ENCODE peak calls at places on chromosomes 1 and 21, in ten cellular contexts. J is HCT116, Y is neural progenitor cell, Q is progenitor cell of endocrine pancreas, O is mucosa of descending colon, S is fibroblast of lung, Z is foreskin fibroblast, L is glutamatergic neuron, E is MCF 10A, C is B cell. U is an unnamed sample.

GRCh38 chr21:36065497-36066036 is 4.3 kb upstream of the CBR1 start:
- DNase-seq in Q (no peak), L (no peak), S (peak), J (no peak), O (no peak), C (no peak), Z (peak), E (peak), Y (no peak), U (no peak)

GRCh38 chr1:26582836-26583460 is 53.4 kb downstream of the RPS6KA1 start:
- DNase-seq in Z (peak), O (peak), L (no peak), S (peak), E (peak), Y (no peak), C (no peak), J (no peak), Q (no peak), U (peak)

GRCh38 chr1:66834926-66835325 is 33.9 kb upstream of the INSL5 start:
- DNase-seq in S (no peak), Z (peak), Y (no peak), C (no peak), J (no peak), O (no peak), Q (no peak), L (no peak), E (peak), U (no peak)

GRCh38 chr1:10042746-10043145 is 10.0 kb downstream of the UBE4B start:
- DNase-seq in C (no peak), Z (no peak), E (no peak), L (no peak), S (no peak), J (no peak), O (no peak), Y (no peak), Q (no peak), U (no peak)

GRCh38 chr1:45857101-45857700 is 53.8 kb downstream of the MAST2 start:
- DNase-seq in O (no peak), E (no peak), J (no peak), Z (no peak), C (no peak), S (no peak), Y (no peak), Q (no peak), L (no peak), U (no peak)

GRCh38 chr1:200053639-200054038 is 26.1 kb downstream of the NR5A2 start:
- DNase-seq in E (no peak), Z (peak), O (no peak), J (no peak), L (no peak), Y (no peak), C (no peak), Q (no peak), S (no peak), U (no peak)

GRCh38 chr1:2108213-2108876 is 58.1 kb downstream of the PRKCZ start:
- DNase-seq in O (no peak), C (peak), J (peak), Q (no peak), S (peak), Y (peak), Z (peak), E (no peak), L (peak), U (no peak)

GRCh38 chr21:25863747-25864146 is 129.0 kb downstream of the GABPA start:
- DNase-seq in Y (no peak), Z (no peak), Q (no peak), C (no peak), J (no peak), L (no peak), S (no peak), O (no peak), E (no peak), U (no peak)

GRCh38 chr1:81155131-81155530 is 645.6 kb upstream of the ADGRL2 start:
- DNase-seq in E (no peak), Y (no peak), C (no peak), Z (peak), Q (no peak), S (peak), O (no peak), J (no peak), L (no peak), U (no peak)

GRCh38 chr1:10516925-10517676 is 42.4 kb downstream of the PEX14 start:
- DNase-seq in E (no peak), L (no peak), Y (no peak), Z (no peak), J (no peak), O (no peak), S (no peak), C (no peak), Q (no peak), U (no peak)

GRCh38 chr1:201468844-201469644 is at the start of gene PHLDA3:
- DNase-seq in E (peak), Z (peak), Y (peak), C (no peak), O (peak), L (peak), S (peak), Q (peak), J (no peak), U (peak)

GRCh38 chr1:151584278-151584677 is 27.6 kb upstream of the SNX27 start:
- DNase-seq in E (no peak), J (no peak), C (no peak), S (no peak), L (no peak), Q (no peak), Y (no peak), O (no peak), Z (no peak), U (no peak)

GRCh38 chr1:54424398-54424797 is 18.2 kb upstream of the SSBP3 start:
- DNase-seq in C (no peak), E (no peak), S (no peak), Y (no peak), Z (no peak), Q (no peak), O (no peak), L (no peak), J (no peak), U (no peak)

GRCh38 chr1:46110521-46110920 is 21.9 kb downstream of the PIK3R3 start:
- DNase-seq in S (no peak), C (no peak), O (no peak), Q (no peak), J (no peak), E (no peak), Z (no peak), Y (no peak), L (no peak), U (no peak)

GRCh38 chr1:2644171-2644570 is 11.4 kb upstream of the MMEL1 start:
- DNase-seq in E (no peak), J (no peak), Y (no peak), Q (no peak), S (no peak), Z (no peak), O (no peak), L (peak), C (no peak), U (no peak)

GRCh38 chr21:38780879-38781278 is 24.9 kb upstream of the ETS2 start:
- DNase-seq in C (no peak), S (no peak), Y (no peak), Q (no peak), Z (no peak), J (no peak), O (no peak), L (no peak), E (no peak), U (peak)

GRCh38 chr1:151716771-151717631 is at the start of gene CELF3:
- DNase-seq in Y (peak), Q (peak), S (peak), C (no peak), O (no peak), Z (peak), J (no peak), E (no peak), L (peak), U (no peak)

GRCh38 chr1:229553621-229554120 is 4.8 kb downstream of the ABCB10 start:
- DNase-seq in S (no peak), J (no peak), E (no peak), L (no peak), Q (no peak), O (no peak), Y (no peak), C (no peak), Z (peak), U (no peak)

GRCh38 chr1:18918417-18918816 is 16.1 kb upstream of the ALDH4A1 start:
- DNase-seq in Z (no peak), Y (no peak), J (no peak), Q (no peak), E (no peak), S (no peak), O (no peak), L (no peak), C (no peak), U (no peak)
- TF ChIP-seq CTCF in Z (no peak), Y (peak), J (no peak), Q (no peak), E (no peak), S (no peak), O (no peak), L (no peak), C (no peak), U (no peak)

GRCh38 chr1:92961131-92961895 is at the start of gene DIPK1A:
- DNase-seq in O (peak), J (peak), S (peak), Y (peak), Z (peak), L (peak), Q (peak), C (peak), E (peak), U (peak)
- TF ChIP-seq CTCF in O (no peak), J (no peak), S (no peak), Y (peak), Z (no peak), L (peak), Q (peak), C (peak), E (no peak), U (peak)

DNA sequence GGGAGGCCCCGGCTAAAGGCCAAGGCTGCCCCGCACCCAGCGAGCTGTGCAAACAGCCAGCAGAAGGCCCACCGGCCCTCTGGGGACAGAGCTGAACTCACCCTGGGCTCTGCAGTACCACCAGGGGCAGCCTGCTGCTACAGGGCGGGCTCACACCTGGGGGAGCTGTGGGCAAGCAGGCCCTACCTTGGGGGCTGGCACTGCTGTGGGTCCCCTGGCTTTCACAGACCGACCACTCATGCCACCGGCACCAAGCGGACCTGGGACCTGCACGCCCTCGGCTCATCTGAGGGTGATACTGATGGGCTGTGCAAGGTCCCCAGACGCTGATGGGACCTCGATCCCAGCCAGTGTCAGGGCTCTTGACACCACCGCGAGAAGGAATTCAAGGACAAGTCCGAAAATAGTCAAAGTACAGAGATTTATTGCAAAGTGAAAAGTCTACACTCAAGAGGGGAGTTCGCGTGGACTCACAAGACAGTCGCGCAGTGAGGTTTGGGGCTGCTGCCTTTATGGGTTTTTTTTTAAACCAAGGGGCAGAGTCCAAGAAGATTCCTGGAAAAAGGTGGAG is 61.0 kb upstream of the ADARB1 start:
- DNase-seq in J (no peak), Y (no peak), S (no peak), Z (no peak), L (no peak), E (no peak), O (peak), Q (no peak), C (no peak), U (no peak)
- TF ChIP-seq CTCF in J (no peak), Y (no peak), S (no peak), Z (no peak), L (no peak), E (no peak), O (no peak), Q (peak), C (no peak), U (no peak)

GRCh38 chr1:77232829-77233228 is 13.6 kb upstream of the PIGK start:
- DNase-seq in Z (no peak), E (no peak), L (no peak), Y (no peak), Q (no peak), J (no peak), S (no peak), C (no peak), O (no peak), U (no peak)
- TF ChIP-seq CTCF in Z (no peak), E (no peak), L (no peak), Y (no peak), Q (no peak), J (no peak), S (no peak), C (no peak), O (no peak), U (no peak)

GRCh38 chr1:155978973-155979429 is 654 bp upstream of the ARHGEF2 start:
- DNase-seq in C (no peak), J (no peak), S (peak), L (no peak), Z (peak), O (peak), Y (no peak), E (peak), Q (no peak), U (peak)

GRCh38 chr1:155979525-155980343 is 1.4 kb upstream of the ARHGEF2 start:
- DNase-seq in L (no peak), Q (no peak), S (no peak), Y (no peak), J (no peak), E (peak), Z (peak), O (peak), C (no peak), U (no peak)

GRCh38 chr1:155977607-155978324 is 581 bp downstream of the ARHGEF2 start:
- DNase-seq in E (peak), Z (peak), S (no peak), Y (peak), Q (peak), O (no peak), L (peak), C (no peak), J (no peak), U (peak)

GRCh38 chr1:155976913-155977606 is 1.3 kb downstream of the ARHGEF2 start:
- DNase-seq in E (peak), J (no peak), Y (no peak), L (no peak), O (no peak), S (no peak), C (no peak), Z (no peak), Q (no peak), U (no peak)

DNA sequence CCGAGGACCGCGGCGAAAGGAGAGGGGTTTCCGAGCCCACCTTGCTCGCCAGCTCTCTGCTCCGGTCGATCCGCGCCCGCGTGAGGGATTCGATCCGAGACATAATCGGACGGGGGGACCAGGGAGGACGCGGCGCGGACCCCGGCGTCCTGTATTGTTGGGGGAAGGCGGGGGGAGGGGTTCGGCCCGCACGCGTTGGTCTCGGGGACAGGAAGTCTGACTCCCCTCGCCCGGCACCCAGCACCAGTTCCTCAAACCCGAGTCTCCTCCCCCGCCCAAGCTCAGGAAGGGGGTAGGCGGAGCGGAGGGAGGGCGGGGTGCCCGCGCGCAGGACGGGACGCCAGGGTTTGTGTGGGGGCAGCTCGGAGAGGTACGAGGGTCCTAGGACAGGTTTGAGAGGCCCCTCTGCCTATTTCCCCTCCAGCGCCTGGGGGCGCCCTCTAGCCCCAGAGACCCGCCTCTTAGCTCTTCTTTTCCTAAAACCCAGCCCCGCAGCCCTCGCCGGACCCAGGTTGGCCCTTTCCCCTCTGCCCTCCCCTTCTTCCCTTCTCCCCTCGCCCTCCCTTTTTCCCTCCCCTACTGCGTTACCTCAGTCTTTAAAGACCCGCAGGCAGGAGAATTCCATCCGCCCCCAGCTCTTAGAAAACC is at the start of gene ARHGEF2:
- DNase-seq in J (no peak), Q (peak), O (peak), E (peak), C (peak), Y (peak), L (peak), S (peak), Z (peak), U (peak)
- TF ChIP-seq CTCF in J (peak), Q (peak), O (no peak), E (no peak), C (peak), Y (peak), L (no peak), S (peak), Z (peak), U (peak)

GRCh38 chr1:183318433-183318832 is 99.7 kb downstream of the NMNAT2 start:
- DNase-seq in J (no peak), L (no peak), Y (peak), C (no peak), O (peak), Z (peak), E (peak), Q (no peak), S (peak), U (peak)
- TF ChIP-seq CTCF in J (peak), L (no peak), Y (peak), C (no peak), O (no peak), Z (peak), E (peak), Q (peak), S (peak), U (peak)

DNA sequence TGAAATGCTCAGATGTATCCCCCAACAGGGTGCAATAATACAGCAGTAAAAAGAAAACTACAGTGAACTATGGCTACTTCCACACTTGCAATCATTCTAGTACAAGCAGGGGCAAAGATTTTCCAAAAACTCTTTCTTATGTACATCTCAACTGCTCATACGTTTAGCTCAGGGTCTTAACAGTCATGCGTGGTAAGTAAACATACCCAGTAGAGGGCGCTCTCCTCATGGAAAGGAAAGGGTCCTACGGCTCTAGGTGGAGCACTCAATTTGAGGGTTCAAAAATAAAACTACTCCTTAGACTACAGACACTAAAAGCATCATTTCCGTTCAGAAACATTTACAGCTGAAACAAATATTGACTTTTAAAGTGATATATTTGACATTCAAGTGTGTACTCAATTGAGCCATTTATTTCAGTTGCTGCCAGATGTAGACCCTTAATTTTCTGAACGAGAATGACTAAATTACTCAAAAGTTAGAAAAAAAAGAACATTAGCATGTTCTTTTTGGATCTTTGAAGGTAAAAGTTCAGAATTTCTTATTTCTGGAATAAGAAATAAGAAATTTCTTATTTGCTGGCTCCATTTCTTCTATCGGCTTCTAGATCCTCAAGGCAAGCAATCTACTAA is 143.4 kb downstream of the KCTD3 start:
- DNase-seq in Y (peak), L (peak), J (peak), E (peak), O (no peak), Q (no peak), S (peak), C (no peak), Z (peak), U (peak)
- TF ChIP-seq CTCF in Y (peak), L (peak), J (peak), E (peak), O (no peak), Q (peak), S (peak), C (peak), Z (peak), U (no peak)

U was measured in GM20000.